ENCODE peak calls at places on chromosomes 7 and 10, in four cellular contexts. One of them, this sample, is unnamed.

GRCh38 chr10:55062349-55062748 is 261.3 kb upstream of the PCDH15 start:
- DNase-seq in hepatocyte: no peak
- DNase-seq in OCI-LY7: no peak
- DNase-seq in mammary epithelial cell: no peak
- DNase-seq in this sample: no peak

GRCh38 chr10:47452495-47453434 is 31.1 kb downstream of the ANXA8 start:
- DNase-seq in mammary epithelial cell: no peak
- DNase-seq in hepatocyte: peak
- DNase-seq in OCI-LY7: no peak
- DNase-seq in this sample: peak

GRCh38 chr7:73577627-73578341 is 595 bp downstream of the TBL2 start:
- DNase-seq in hepatocyte: no peak
- DNase-seq in mammary epithelial cell: no peak
- DNase-seq in OCI-LY7: no peak
- DNase-seq in this sample: peak

GRCh38 chr10:46556515-46557318 is at the start of gene GPRIN2:
- DNase-seq in mammary epithelial cell: no peak
- DNase-seq in OCI-LY7: no peak
- DNase-seq in hepatocyte: peak
- DNase-seq in this sample: peak

GRCh38 chr10:127151541-127151940 is 44.9 kb downstream of the INSYN2A start:
- DNase-seq in mammary epithelial cell: peak
- DNase-seq in OCI-LY7: no peak
- DNase-seq in hepatocyte: no peak
- DNase-seq in this sample: no peak

GRCh38 chr10:112793197-112793921 is 156.7 kb upstream of the TCF7L2 start:
- DNase-seq in mammary epithelial cell: no peak
- DNase-seq in OCI-LY7: no peak
- DNase-seq in hepatocyte: no peak
- DNase-seq in this sample: no peak

GRCh38 chr10:59176241-59177030 is at the start of gene PHYHIPL:
- DNase-seq in mammary epithelial cell: peak
- DNase-seq in hepatocyte: peak
- DNase-seq in OCI-LY7: no peak
- DNase-seq in this sample: peak

GRCh38 chr7:80247144-80247543 is 112.5 kb downstream of the GNAI1 start:
- DNase-seq in mammary epithelial cell: no peak
- DNase-seq in hepatocyte: no peak
- DNase-seq in OCI-LY7: no peak
- DNase-seq in this sample: no peak

GRCh38 chr10:66983482-66983818 is 57.6 kb downstream of the LRRTM3 start:
- DNase-seq in OCI-LY7: no peak
- DNase-seq in mammary epithelial cell: no peak
- DNase-seq in hepatocyte: no peak
- DNase-seq in this sample: no peak

GRCh38 chr7:116570306-116570705 is 45.5 kb downstream of the CAV1 start:
- DNase-seq in OCI-LY7: no peak
- DNase-seq in hepatocyte: no peak
- DNase-seq in mammary epithelial cell: peak
- DNase-seq in this sample: no peak

GRCh38 chr7:70384891-70385290 is 747.1 kb upstream of the GALNT17 start:
- DNase-seq in mammary epithelial cell: peak
- DNase-seq in hepatocyte: peak
- DNase-seq in OCI-LY7: no peak
- DNase-seq in this sample: no peak

GRCh38 chr7:107173191-107173590 is 4.4 kb downstream of the HBP1 start:
- DNase-seq in mammary epithelial cell: no peak
- DNase-seq in hepatocyte: no peak
- DNase-seq in OCI-LY7: no peak
- DNase-seq in this sample: peak

GRCh38 chr10:114412907-114413386 is 8.6 kb upstream of the AFAP1L2 start:
- DNase-seq in mammary epithelial cell: peak
- DNase-seq in OCI-LY7: no peak
- DNase-seq in hepatocyte: no peak
- DNase-seq in this sample: no peak

GRCh38 chr10:58158806-58159205 is 108.9 kb downstream of the IPMK start:
- DNase-seq in mammary epithelial cell: no peak
- DNase-seq in OCI-LY7: no peak
- DNase-seq in hepatocyte: no peak
- DNase-seq in this sample: no peak

GRCh38 chr7:158536871-158537865 is 50.5 kb downstream of the PTPRN2 start:
- DNase-seq in mammary epithelial cell: no peak
- DNase-seq in OCI-LY7: no peak
- DNase-seq in hepatocyte: no peak
- DNase-seq in this sample: no peak

GRCh38 chr10:47326927-47327330 is 4.7 kb downstream of the GDF2 start:
- DNase-seq in OCI-LY7: no peak
- DNase-seq in mammary epithelial cell: no peak
- DNase-seq in hepatocyte: no peak
- DNase-seq in this sample: no peak

GRCh38 chr10:3074985-3075600 is 7.7 kb downstream of the PFKP start:
- DNase-seq in mammary epithelial cell: no peak
- DNase-seq in OCI-LY7: no peak
- DNase-seq in hepatocyte: no peak
- DNase-seq in this sample: no peak

GRCh38 chr10:111098679-111099437 is 22.0 kb downstream of the ADRA2A start:
- DNase-seq in hepatocyte: no peak
- DNase-seq in mammary epithelial cell: no peak
- DNase-seq in OCI-LY7: peak
- DNase-seq in this sample: no peak

GRCh38 chr10:71923138-71923692 is 41.0 kb upstream of the CHST3 start:
- DNase-seq in mammary epithelial cell: peak
- DNase-seq in OCI-LY7: no peak
- DNase-seq in hepatocyte: no peak
- DNase-seq in this sample: peak

GRCh38 chr7:104933022-104933421 is 81.0 kb upstream of the KMT2E start:
- DNase-seq in hepatocyte: no peak
- DNase-seq in OCI-LY7: no peak
- DNase-seq in mammary epithelial cell: no peak
- DNase-seq in this sample: no peak

GRCh38 chr10:17075510-17075909 is 54.1 kb downstream of the CUBN start:
- DNase-seq in hepatocyte: peak
- DNase-seq in mammary epithelial cell: peak
- DNase-seq in OCI-LY7: no peak
- DNase-seq in this sample: no peak

GRCh38 chr7:79927116-79927515 is 207.5 kb upstream of the GNAI1 start:
- DNase-seq in OCI-LY7: no peak
- DNase-seq in hepatocyte: no peak
- DNase-seq in mammary epithelial cell: no peak
- DNase-seq in this sample: no peak

GRCh38 chr10:10498781-10499180 is 518.9 kb upstream of the CELF2 start:
- DNase-seq in hepatocyte: no peak
- DNase-seq in OCI-LY7: no peak
- DNase-seq in mammary epithelial cell: no peak
- DNase-seq in this sample: no peak

GRCh38 chr10:132738454-132739224 is 47.3 kb downstream of the NKX6-2 start:
- DNase-seq in mammary epithelial cell: no peak
- DNase-seq in OCI-LY7: no peak
- DNase-seq in hepatocyte: no peak
- DNase-seq in this sample: no peak

GRCh38 chr7:52944916-52945315 is 90.5 kb upstream of the POM121L12 start:
- DNase-seq in OCI-LY7: no peak
- DNase-seq in hepatocyte: no peak
- DNase-seq in mammary epithelial cell: no peak
- DNase-seq in this sample: no peak

GRCh38 chr7:67631496-67631895 is 634.9 kb downstream of the TYW1 start:
- DNase-seq in mammary epithelial cell: no peak
- DNase-seq in OCI-LY7: no peak
- DNase-seq in hepatocyte: no peak
- DNase-seq in this sample: no peak

GRCh38 chr10:36171546-36171945 is 529.5 kb upstream of the FZD8 start:
- DNase-seq in OCI-LY7: no peak
- DNase-seq in hepatocyte: peak
- DNase-seq in mammary epithelial cell: peak
- DNase-seq in this sample: peak

GRCh38 chr10:36170943-36171501 is 528.9 kb upstream of the FZD8 start:
- DNase-seq in hepatocyte: no peak
- DNase-seq in mammary epithelial cell: no peak
- DNase-seq in OCI-LY7: no peak
- DNase-seq in this sample: no peak

GRCh38 chr10:36172574-36172973 is 530.5 kb upstream of the FZD8 start:
- DNase-seq in OCI-LY7: no peak
- DNase-seq in mammary epithelial cell: peak
- DNase-seq in hepatocyte: no peak
- DNase-seq in this sample: no peak

GRCh38 chr10:36172054-36172531 is 530.0 kb upstream of the FZD8 start:
- DNase-seq in hepatocyte: no peak
- DNase-seq in mammary epithelial cell: peak
- DNase-seq in OCI-LY7: no peak
- DNase-seq in this sample: no peak

DNA sequence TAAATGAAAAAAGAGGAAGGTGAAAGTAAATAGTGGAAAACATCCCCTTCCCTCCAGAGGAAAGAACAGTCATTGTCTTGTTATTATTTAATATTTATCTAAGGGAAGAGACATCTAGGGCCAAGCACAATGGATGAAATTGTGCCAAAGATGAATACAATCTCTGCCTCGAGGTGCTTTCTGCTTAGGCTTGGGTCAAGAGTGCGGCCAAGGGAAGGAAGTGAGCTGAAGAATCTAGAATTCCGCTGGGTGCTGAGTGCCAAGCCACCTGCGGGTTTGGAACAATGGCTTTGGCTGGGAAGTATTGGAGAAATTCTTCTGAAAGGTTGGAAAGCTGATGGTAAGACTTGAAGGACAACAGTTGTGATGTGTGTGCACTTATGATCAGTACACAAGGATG is 531.3 kb upstream of the FZD8 start:
- DNase-seq in mammary epithelial cell: peak
- DNase-seq in hepatocyte: no peak
- DNase-seq in OCI-LY7: no peak
- DNase-seq in this sample: no peak
- H2AFZ ChIP-seq in mammary epithelial cell: peak
- H2AFZ ChIP-seq in hepatocyte: no peak
- H2AFZ ChIP-seq in OCI-LY7: no peak
- H2AFZ ChIP-seq in this sample: no peak

DNA sequence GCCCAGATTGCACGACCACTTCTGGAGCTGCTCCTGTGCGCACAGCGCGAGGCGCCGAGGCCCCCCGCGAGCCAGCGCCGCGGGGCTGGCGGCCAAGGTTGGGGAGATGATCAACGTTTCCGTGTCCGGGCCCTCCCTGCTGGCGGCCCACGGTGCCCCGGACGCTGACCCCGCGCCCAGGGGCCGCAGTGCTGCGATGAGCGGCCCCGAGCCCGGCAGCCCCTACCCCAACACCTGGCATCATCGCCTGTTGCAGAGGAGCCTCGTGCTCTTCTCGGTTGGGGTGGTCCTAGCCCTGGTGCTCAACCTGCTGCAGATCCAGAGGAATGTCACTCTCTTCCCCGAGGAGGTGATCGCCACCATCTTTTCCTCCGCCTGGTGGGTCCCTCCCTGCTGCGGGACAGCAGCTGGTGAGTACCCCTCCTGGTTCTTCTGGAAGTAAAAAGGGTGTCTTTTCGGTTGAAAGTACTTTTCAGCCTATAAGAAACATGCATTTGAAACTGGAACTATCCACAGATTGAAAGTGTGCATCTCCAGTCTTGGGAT is 683 bp downstream of the INSIG1 start:
- DNase-seq in hepatocyte: peak
- DNase-seq in OCI-LY7: no peak
- DNase-seq in mammary epithelial cell: no peak
- DNase-seq in this sample: peak
- H2AFZ ChIP-seq in hepatocyte: no peak
- H2AFZ ChIP-seq in OCI-LY7: peak
- H2AFZ ChIP-seq in mammary epithelial cell: peak
- H2AFZ ChIP-seq in this sample: peak

DNA sequence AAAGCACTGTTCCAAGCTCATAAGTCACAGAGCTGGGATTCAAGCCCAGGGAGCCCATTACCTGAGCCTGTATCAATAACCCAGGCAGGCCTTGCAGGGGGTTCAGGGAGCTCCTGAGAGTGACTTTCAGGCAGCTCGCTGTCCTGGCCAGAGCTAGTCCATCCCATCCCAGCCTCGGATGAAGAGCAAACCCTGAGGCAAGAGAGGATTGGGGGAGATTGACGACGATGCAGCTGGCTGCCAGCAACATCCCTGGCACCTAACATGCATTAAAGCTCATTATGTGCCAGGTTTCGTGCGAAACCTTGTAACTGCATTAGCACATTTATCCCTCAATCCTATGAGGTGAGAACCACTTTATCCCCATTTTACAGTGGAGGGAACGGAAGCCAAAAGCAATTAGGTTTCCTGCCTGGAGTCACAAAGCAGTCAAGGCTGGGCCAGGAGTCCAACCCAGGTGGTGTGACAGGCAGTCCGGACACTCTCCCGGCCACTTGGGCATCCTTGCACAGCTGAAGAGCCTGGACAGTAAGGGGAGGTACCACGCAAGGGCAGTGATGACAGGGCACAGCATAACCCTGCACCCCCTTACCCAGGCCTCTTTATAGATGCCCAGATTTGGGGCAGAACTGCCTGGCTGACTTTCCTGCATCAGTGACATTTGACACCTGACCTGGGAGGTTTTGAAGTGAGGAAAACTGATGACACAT is 129.8 kb upstream of the CHST15 start:
- DNase-seq in hepatocyte: no peak
- DNase-seq in OCI-LY7: no peak
- DNase-seq in mammary epithelial cell: no peak
- DNase-seq in this sample: no peak
- H2AFZ ChIP-seq in hepatocyte: no peak
- H2AFZ ChIP-seq in OCI-LY7: no peak
- H2AFZ ChIP-seq in mammary epithelial cell: no peak
- H2AFZ ChIP-seq in this sample: no peak

GRCh38 chr10:107546239-107546638 is 381.7 kb upstream of the SORCS1 start:
- DNase-seq in hepatocyte: no peak
- DNase-seq in OCI-LY7: no peak
- DNase-seq in mammary epithelial cell: peak
- DNase-seq in this sample: no peak
- H2AFZ ChIP-seq in hepatocyte: no peak
- H2AFZ ChIP-seq in OCI-LY7: no peak
- H2AFZ ChIP-seq in mammary epithelial cell: peak
- H2AFZ ChIP-seq in this sample: no peak

DNA sequence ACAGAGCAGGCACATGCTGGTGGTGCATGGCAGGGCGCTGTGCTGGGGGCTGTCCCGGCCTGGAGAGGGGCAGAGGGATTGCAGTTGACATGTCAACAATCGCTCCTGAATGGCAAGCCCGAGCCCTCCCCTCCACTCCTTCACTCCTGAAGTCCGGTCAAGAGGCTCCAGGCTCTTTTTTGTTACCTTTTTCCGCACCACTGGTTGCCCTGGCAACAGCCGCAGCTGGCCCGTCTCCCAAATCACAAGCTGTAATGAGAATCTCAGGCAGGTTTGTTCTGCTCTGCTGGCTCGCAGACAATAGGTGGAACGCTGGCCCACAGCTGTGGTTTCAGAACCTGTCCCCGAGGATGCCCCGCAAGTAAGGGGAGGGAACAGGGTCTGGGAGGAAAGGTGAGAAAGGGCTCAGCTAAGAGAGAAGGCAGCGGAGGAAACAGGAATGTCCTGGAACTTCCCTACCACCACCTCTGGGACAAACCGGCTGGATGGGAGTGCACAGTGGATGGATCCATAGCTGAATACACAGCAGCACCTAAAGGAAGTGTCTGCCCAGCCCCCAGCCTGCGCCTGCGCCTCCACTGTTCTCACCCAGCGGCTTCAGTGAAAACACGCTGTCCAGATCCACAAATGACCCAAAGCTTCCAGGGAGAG is 58.9 kb downstream of the CALML3 start:
- DNase-seq in OCI-LY7: peak
- DNase-seq in hepatocyte: peak
- DNase-seq in mammary epithelial cell: peak
- DNase-seq in this sample: peak
- H2AFZ ChIP-seq in OCI-LY7: no peak
- H2AFZ ChIP-seq in hepatocyte: no peak
- H2AFZ ChIP-seq in mammary epithelial cell: no peak
- H2AFZ ChIP-seq in this sample: peak

This sample was measured in GM23338.